ENCODE peak calls at places on chromosomes 5 and 9, in eight cellular contexts. One of them, this sample, is unnamed.

GRCh38 chr5:136202800-136203199 is 9.8 kb upstream of the SMIM32 start:
- DNase-seq in stromal cell of bone marrow: no peak
- DNase-seq in central memory CD4-positive, alpha-beta T cell: no peak
- DNase-seq in mesendoderm: peak
- DNase-seq in AG09309: no peak
- DNase-seq in left ventricle myocardium superior: no peak
- DNase-seq in nephron progenitor cell: peak
- DNase-seq in cardiac fibroblast: peak
- DNase-seq in this sample: no peak

GRCh38 chr5:137734962-137735530 is 843 bp downstream of the KLHL3 start:
- DNase-seq in stromal cell of bone marrow: no peak
- DNase-seq in central memory CD4-positive, alpha-beta T cell: peak
- DNase-seq in mesendoderm: peak
- DNase-seq in AG09309: no peak
- DNase-seq in left ventricle myocardium superior: peak
- DNase-seq in nephron progenitor cell: peak
- DNase-seq in cardiac fibroblast: peak
- DNase-seq in this sample: no peak

GRCh38 chr5:125550237-125550636 is 803.8 kb upstream of the ZNF608 start:
- DNase-seq in stromal cell of bone marrow: peak
- DNase-seq in central memory CD4-positive, alpha-beta T cell: no peak
- DNase-seq in mesendoderm: no peak
- DNase-seq in AG09309: peak
- DNase-seq in left ventricle myocardium superior: no peak
- DNase-seq in nephron progenitor cell: no peak
- DNase-seq in cardiac fibroblast: peak
- DNase-seq in this sample: no peak

GRCh38 chr9:942805-943580 is 33.5 kb upstream of the DMRT3 start:
- DNase-seq in stromal cell of bone marrow: no peak
- DNase-seq in central memory CD4-positive, alpha-beta T cell: no peak
- DNase-seq in mesendoderm: peak
- DNase-seq in AG09309: no peak
- DNase-seq in left ventricle myocardium superior: no peak
- DNase-seq in nephron progenitor cell: no peak
- DNase-seq in cardiac fibroblast: no peak
- DNase-seq in this sample: no peak

GRCh38 chr5:139180850-139181785 is 17.1 kb downstream of the SIL1 start:
- DNase-seq in stromal cell of bone marrow: peak
- DNase-seq in central memory CD4-positive, alpha-beta T cell: no peak
- DNase-seq in mesendoderm: no peak
- DNase-seq in AG09309: no peak
- DNase-seq in left ventricle myocardium superior: no peak
- DNase-seq in nephron progenitor cell: no peak
- DNase-seq in cardiac fibroblast: peak
- DNase-seq in this sample: no peak

GRCh38 chr9:38689678-38690077 is 30.3 kb downstream of the FAM240B start:
- DNase-seq in stromal cell of bone marrow: no peak
- DNase-seq in central memory CD4-positive, alpha-beta T cell: no peak
- DNase-seq in mesendoderm: peak
- DNase-seq in AG09309: no peak
- DNase-seq in left ventricle myocardium superior: no peak
- DNase-seq in nephron progenitor cell: peak
- DNase-seq in cardiac fibroblast: peak
- DNase-seq in this sample: no peak

GRCh38 chr9:114207034-114207815 is 51.9 kb downstream of the COL27A1 start:
- DNase-seq in stromal cell of bone marrow: no peak
- DNase-seq in central memory CD4-positive, alpha-beta T cell: no peak
- DNase-seq in mesendoderm: peak
- DNase-seq in AG09309: no peak
- DNase-seq in left ventricle myocardium superior: peak
- DNase-seq in nephron progenitor cell: no peak
- DNase-seq in cardiac fibroblast: no peak
- DNase-seq in this sample: no peak

GRCh38 chr9:113707953-113708695 is 168.0 kb upstream of the ZNF618 start:
- DNase-seq in stromal cell of bone marrow: no peak
- DNase-seq in central memory CD4-positive, alpha-beta T cell: no peak
- DNase-seq in mesendoderm: no peak
- DNase-seq in AG09309: no peak
- DNase-seq in left ventricle myocardium superior: no peak
- DNase-seq in nephron progenitor cell: no peak
- DNase-seq in cardiac fibroblast: no peak
- DNase-seq in this sample: no peak

GRCh38 chr5:165309446-165309845 is 1804.0 kb downstream of the MAT2B start:
- DNase-seq in stromal cell of bone marrow: no peak
- DNase-seq in central memory CD4-positive, alpha-beta T cell: no peak
- DNase-seq in mesendoderm: no peak
- DNase-seq in AG09309: no peak
- DNase-seq in left ventricle myocardium superior: no peak
- DNase-seq in nephron progenitor cell: no peak
- DNase-seq in cardiac fibroblast: no peak
- DNase-seq in this sample: no peak

GRCh38 chr9:37953775-37954437 is 50.0 kb upstream of the SLC25A51 start:
- DNase-seq in stromal cell of bone marrow: peak
- DNase-seq in central memory CD4-positive, alpha-beta T cell: no peak
- DNase-seq in mesendoderm: peak
- DNase-seq in AG09309: peak
- DNase-seq in left ventricle myocardium superior: no peak
- DNase-seq in nephron progenitor cell: no peak
- DNase-seq in cardiac fibroblast: peak
- DNase-seq in this sample: no peak

GRCh38 chr9:132794730-132795380 is 83.2 kb downstream of the AK8 start:
- DNase-seq in stromal cell of bone marrow: no peak
- DNase-seq in central memory CD4-positive, alpha-beta T cell: no peak
- DNase-seq in mesendoderm: peak
- DNase-seq in AG09309: no peak
- DNase-seq in left ventricle myocardium superior: no peak
- DNase-seq in nephron progenitor cell: no peak
- DNase-seq in cardiac fibroblast: no peak
- DNase-seq in this sample: no peak

GRCh38 chr9:107899961-107900330 is 410.4 kb upstream of the KLF4 start:
- DNase-seq in stromal cell of bone marrow: no peak
- DNase-seq in central memory CD4-positive, alpha-beta T cell: no peak
- DNase-seq in mesendoderm: no peak
- DNase-seq in AG09309: no peak
- DNase-seq in left ventricle myocardium superior: no peak
- DNase-seq in nephron progenitor cell: no peak
- DNase-seq in cardiac fibroblast: no peak
- DNase-seq in this sample: no peak

GRCh38 chr5:104932431-104932830 is 1369.8 kb upstream of the NUDT12 start:
- DNase-seq in stromal cell of bone marrow: no peak
- DNase-seq in central memory CD4-positive, alpha-beta T cell: no peak
- DNase-seq in mesendoderm: peak
- DNase-seq in AG09309: no peak
- DNase-seq in left ventricle myocardium superior: no peak
- DNase-seq in nephron progenitor cell: no peak
- DNase-seq in cardiac fibroblast: no peak
- DNase-seq in this sample: no peak

GRCh38 chr9:21110708-21111576 is 30.7 kb downstream of the IFNW1 start:
- DNase-seq in stromal cell of bone marrow: peak
- DNase-seq in central memory CD4-positive, alpha-beta T cell: peak
- DNase-seq in mesendoderm: peak
- DNase-seq in AG09309: peak
- DNase-seq in left ventricle myocardium superior: no peak
- DNase-seq in nephron progenitor cell: peak
- DNase-seq in cardiac fibroblast: peak
- DNase-seq in this sample: no peak

GRCh38 chr5:174675916-174676315 is 48.5 kb upstream of the MSX2 start:
- DNase-seq in stromal cell of bone marrow: no peak
- DNase-seq in central memory CD4-positive, alpha-beta T cell: no peak
- DNase-seq in mesendoderm: no peak
- DNase-seq in AG09309: no peak
- DNase-seq in left ventricle myocardium superior: no peak
- DNase-seq in nephron progenitor cell: no peak
- DNase-seq in cardiac fibroblast: no peak
- DNase-seq in this sample: no peak

GRCh38 chr9:115978739-115979138 is 174.9 kb upstream of the PAPPA start:
- DNase-seq in stromal cell of bone marrow: no peak
- DNase-seq in central memory CD4-positive, alpha-beta T cell: no peak
- DNase-seq in mesendoderm: no peak
- DNase-seq in AG09309: no peak
- DNase-seq in left ventricle myocardium superior: no peak
- DNase-seq in nephron progenitor cell: no peak
- DNase-seq in cardiac fibroblast: peak
- DNase-seq in this sample: no peak

GRCh38 chr5:25094219-25094618 is 449.4 kb upstream of the CDH10 start:
- DNase-seq in stromal cell of bone marrow: no peak
- DNase-seq in central memory CD4-positive, alpha-beta T cell: no peak
- DNase-seq in mesendoderm: peak
- DNase-seq in AG09309: no peak
- DNase-seq in left ventricle myocardium superior: no peak
- DNase-seq in nephron progenitor cell: no peak
- DNase-seq in cardiac fibroblast: no peak
- DNase-seq in this sample: no peak

GRCh38 chr9:77018058-77019009 is 1.1 kb upstream of the FOXB2 start:
- DNase-seq in stromal cell of bone marrow: no peak
- DNase-seq in central memory CD4-positive, alpha-beta T cell: no peak
- DNase-seq in mesendoderm: peak
- DNase-seq in AG09309: no peak
- DNase-seq in left ventricle myocardium superior: no peak
- DNase-seq in nephron progenitor cell: peak
- DNase-seq in cardiac fibroblast: no peak
- DNase-seq in this sample: no peak

GRCh38 chr5:43555895-43556606 is 826 bp downstream of the PAIP1 start:
- DNase-seq in stromal cell of bone marrow: no peak
- DNase-seq in central memory CD4-positive, alpha-beta T cell: no peak
- DNase-seq in mesendoderm: peak
- DNase-seq in AG09309: no peak
- DNase-seq in left ventricle myocardium superior: peak
- DNase-seq in nephron progenitor cell: peak
- DNase-seq in cardiac fibroblast: peak
- DNase-seq in this sample: peak

GRCh38 chr9:93258818-93259489 is 75.0 kb downstream of the WNK2 start:
- DNase-seq in stromal cell of bone marrow: no peak
- DNase-seq in central memory CD4-positive, alpha-beta T cell: no peak
- DNase-seq in mesendoderm: no peak
- DNase-seq in AG09309: no peak
- DNase-seq in left ventricle myocardium superior: no peak
- DNase-seq in nephron progenitor cell: no peak
- DNase-seq in cardiac fibroblast: no peak
- DNase-seq in this sample: peak

GRCh38 chr9:545480-545879 is 296.0 kb upstream of the DMRT1 start:
- DNase-seq in stromal cell of bone marrow: no peak
- DNase-seq in central memory CD4-positive, alpha-beta T cell: no peak
- DNase-seq in mesendoderm: no peak
- DNase-seq in AG09309: no peak
- DNase-seq in left ventricle myocardium superior: peak
- DNase-seq in nephron progenitor cell: no peak
- DNase-seq in cardiac fibroblast: peak
- DNase-seq in this sample: no peak

GRCh38 chr9:106726070-106726815 is 136.7 kb upstream of the ZNF462 start:
- DNase-seq in stromal cell of bone marrow: no peak
- DNase-seq in central memory CD4-positive, alpha-beta T cell: no peak
- DNase-seq in mesendoderm: no peak
- DNase-seq in AG09309: no peak
- DNase-seq in left ventricle myocardium superior: no peak
- DNase-seq in nephron progenitor cell: no peak
- DNase-seq in cardiac fibroblast: peak
- DNase-seq in this sample: no peak

GRCh38 chr5:144032375-144032774 is 138.1 kb downstream of the YIPF5 start:
- DNase-seq in stromal cell of bone marrow: no peak
- DNase-seq in central memory CD4-positive, alpha-beta T cell: no peak
- DNase-seq in mesendoderm: no peak
- DNase-seq in AG09309: no peak
- DNase-seq in left ventricle myocardium superior: peak
- DNase-seq in nephron progenitor cell: no peak
- DNase-seq in cardiac fibroblast: no peak
- DNase-seq in this sample: no peak

GRCh38 chr5:112995764-112996618 is 19.4 kb downstream of the DCP2 start:
- DNase-seq in stromal cell of bone marrow: peak
- DNase-seq in central memory CD4-positive, alpha-beta T cell: peak
- DNase-seq in mesendoderm: peak
- DNase-seq in AG09309: no peak
- DNase-seq in left ventricle myocardium superior: peak
- DNase-seq in nephron progenitor cell: peak
- DNase-seq in cardiac fibroblast: peak
- DNase-seq in this sample: no peak

This sample was measured in CD14-positive monocyte.